ENCODE peak calls at places on chromosomes 2 and 18, in five cellular contexts. One of them, this sample, is unnamed.

GRCh38 chr2:174761837-174762236 is 2.4 kb downstream of the CHRNA1 start:
- DNase-seq in colonic mucosa: no peak
- DNase-seq in NB4: no peak
- DNase-seq in foreskin keratinocyte: no peak
- DNase-seq in WERI-Rb-1: peak
- DNase-seq in this sample: no peak

GRCh38 chr2:240191001-240191400 is 50.5 kb upstream of the OTOS start:
- DNase-seq in colonic mucosa: no peak
- DNase-seq in NB4: no peak
- DNase-seq in foreskin keratinocyte: no peak
- DNase-seq in WERI-Rb-1: no peak
- DNase-seq in this sample: no peak

GRCh38 chr18:48220146-48220499 is 189.1 kb downstream of the ZBTB7C start:
- DNase-seq in NB4: no peak
- DNase-seq in WERI-Rb-1: no peak
- DNase-seq in foreskin keratinocyte: no peak
- DNase-seq in colonic mucosa: no peak
- DNase-seq in this sample: no peak

GRCh38 chr18:5534845-5535244 is 9.0 kb downstream of the EPB41L3 start:
- DNase-seq in colonic mucosa: no peak
- DNase-seq in WERI-Rb-1: no peak
- DNase-seq in foreskin keratinocyte: no peak
- DNase-seq in NB4: no peak
- DNase-seq in this sample: no peak

GRCh38 chr2:86608832-86609231 is 14.8 kb downstream of the RNF103 start:
- DNase-seq in WERI-Rb-1: no peak
- DNase-seq in foreskin keratinocyte: no peak
- DNase-seq in NB4: no peak
- DNase-seq in colonic mucosa: no peak
- DNase-seq in this sample: no peak

GRCh38 chr18:31203086-31203793 is 40.6 kb upstream of the DSC1 start:
- DNase-seq in foreskin keratinocyte: no peak
- DNase-seq in NB4: peak
- DNase-seq in colonic mucosa: peak
- DNase-seq in WERI-Rb-1: no peak
- DNase-seq in this sample: no peak

GRCh38 chr2:176189666-176190641 is 1.5 kb downstream of the HOXD1 start:
- DNase-seq in WERI-Rb-1: no peak
- DNase-seq in colonic mucosa: no peak
- DNase-seq in NB4: peak
- DNase-seq in foreskin keratinocyte: no peak
- DNase-seq in this sample: no peak

GRCh38 chr2:45293182-45293581 is 283.9 kb upstream of the SIX2 start:
- DNase-seq in foreskin keratinocyte: no peak
- DNase-seq in NB4: no peak
- DNase-seq in WERI-Rb-1: no peak
- DNase-seq in colonic mucosa: no peak
- DNase-seq in this sample: no peak

GRCh38 chr2:229133155-229133772 is 137.8 kb downstream of the PID1 start:
- DNase-seq in colonic mucosa: peak
- DNase-seq in NB4: peak
- DNase-seq in WERI-Rb-1: peak
- DNase-seq in foreskin keratinocyte: peak
- DNase-seq in this sample: no peak

GRCh38 chr2:101063753-101064502 is 61.8 kb downstream of the RPL31 start:
- DNase-seq in NB4: no peak
- DNase-seq in WERI-Rb-1: no peak
- DNase-seq in foreskin keratinocyte: peak
- DNase-seq in colonic mucosa: no peak
- DNase-seq in this sample: no peak

GRCh38 chr2:143284087-143284675 is 155.0 kb downstream of the ARHGAP15 start:
- DNase-seq in WERI-Rb-1: peak
- DNase-seq in colonic mucosa: no peak
- DNase-seq in foreskin keratinocyte: peak
- DNase-seq in NB4: peak
- DNase-seq in this sample: peak

DNA sequence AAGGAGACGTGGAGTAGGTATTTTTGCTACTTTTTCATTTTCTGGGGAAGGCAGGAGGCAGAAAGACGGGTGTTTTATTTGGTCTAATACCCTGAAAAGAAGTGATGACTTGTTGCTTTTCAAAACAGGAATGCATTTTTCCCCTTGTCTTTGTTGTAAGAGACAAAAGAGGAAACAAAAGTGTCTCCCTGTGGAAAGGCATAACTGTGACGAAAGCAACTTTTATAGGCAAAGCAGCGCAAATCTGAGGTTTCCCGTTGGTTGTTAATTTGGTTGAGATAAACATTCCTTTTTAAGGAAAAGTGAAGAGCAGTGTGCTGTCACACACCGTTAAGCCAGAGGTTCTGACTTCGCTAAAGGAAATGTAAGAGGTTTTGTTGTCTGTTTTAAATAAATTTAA is 3.4 kb downstream of the FZD7 start:
- DNase-seq in NB4: no peak
- DNase-seq in foreskin keratinocyte: no peak
- DNase-seq in WERI-Rb-1: no peak
- DNase-seq in colonic mucosa: no peak
- DNase-seq in this sample: no peak
- TF ChIP-seq CTCF in NB4: no peak
- TF ChIP-seq CTCF in foreskin keratinocyte: no peak
- TF ChIP-seq CTCF in WERI-Rb-1: no peak
- TF ChIP-seq CTCF in colonic mucosa: no peak
- TF ChIP-seq CTCF in this sample: no peak

GRCh38 chr18:74163019-74163656 is 14.8 kb downstream of the TIMM21 start:
- DNase-seq in colonic mucosa: no peak
- DNase-seq in WERI-Rb-1: no peak
- DNase-seq in foreskin keratinocyte: peak
- DNase-seq in NB4: no peak
- DNase-seq in this sample: no peak
- TF ChIP-seq CTCF in colonic mucosa: no peak
- TF ChIP-seq CTCF in WERI-Rb-1: no peak
- TF ChIP-seq CTCF in foreskin keratinocyte: peak
- TF ChIP-seq CTCF in NB4: no peak
- TF ChIP-seq CTCF in this sample: peak

GRCh38 chr18:58150772-58151171 is 106.7 kb downstream of the NEDD4L start:
- DNase-seq in NB4: no peak
- DNase-seq in WERI-Rb-1: no peak
- DNase-seq in foreskin keratinocyte: no peak
- DNase-seq in colonic mucosa: no peak
- DNase-seq in this sample: no peak
- TF ChIP-seq CTCF in NB4: no peak
- TF ChIP-seq CTCF in WERI-Rb-1: no peak
- TF ChIP-seq CTCF in foreskin keratinocyte: no peak
- TF ChIP-seq CTCF in colonic mucosa: no peak
- TF ChIP-seq CTCF in this sample: no peak

DNA sequence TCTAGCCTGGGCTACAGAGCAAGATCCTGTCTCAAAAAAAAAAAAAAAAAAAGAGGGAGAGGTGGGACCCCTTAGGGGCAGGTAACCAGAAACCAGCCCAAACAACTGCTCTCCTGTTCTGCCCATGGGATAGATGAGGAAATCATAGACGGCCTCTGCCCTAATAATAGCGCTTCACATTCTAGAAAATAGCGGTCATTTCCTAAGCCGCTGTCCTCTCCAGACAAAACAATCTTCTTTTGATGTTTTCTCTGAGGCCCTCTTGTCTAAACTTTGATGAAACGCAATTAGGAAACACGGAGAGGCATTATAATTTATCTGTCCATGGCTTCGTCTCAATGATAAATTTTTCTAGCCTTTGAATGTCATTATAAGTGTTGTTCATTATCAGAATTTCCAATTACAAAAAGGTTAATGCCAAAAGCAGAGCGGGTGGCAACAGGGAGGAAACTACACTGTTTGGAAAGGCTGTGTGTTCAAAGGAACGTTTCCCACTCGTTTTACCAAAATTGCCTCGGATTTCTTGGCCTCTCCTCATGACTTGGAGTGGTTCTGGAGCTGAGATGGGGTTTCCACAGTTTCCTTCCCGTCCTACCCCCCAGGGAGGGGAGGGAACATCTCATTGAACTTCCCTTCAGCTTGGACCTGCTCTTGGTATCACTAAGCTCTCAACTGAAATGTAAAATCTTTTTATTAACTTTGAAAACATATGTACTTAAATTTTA is 151.6 kb upstream of the ZNF236 start:
- DNase-seq in foreskin keratinocyte: no peak
- DNase-seq in colonic mucosa: no peak
- DNase-seq in NB4: no peak
- DNase-seq in WERI-Rb-1: no peak
- DNase-seq in this sample: no peak
- TF ChIP-seq CTCF in foreskin keratinocyte: no peak
- TF ChIP-seq CTCF in colonic mucosa: no peak
- TF ChIP-seq CTCF in NB4: no peak
- TF ChIP-seq CTCF in WERI-Rb-1: no peak
- TF ChIP-seq CTCF in this sample: no peak

GRCh38 chr2:30230479-30230854 is 867 bp upstream of the LBH start:
- DNase-seq in foreskin keratinocyte: no peak
- DNase-seq in colonic mucosa: no peak
- DNase-seq in WERI-Rb-1: peak
- DNase-seq in NB4: no peak
- DNase-seq in this sample: peak
- TF ChIP-seq CTCF in foreskin keratinocyte: no peak
- TF ChIP-seq CTCF in colonic mucosa: no peak
- TF ChIP-seq CTCF in WERI-Rb-1: peak
- TF ChIP-seq CTCF in NB4: no peak
- TF ChIP-seq CTCF in this sample: no peak

GRCh38 chr2:223243233-223243632 is 191.2 kb downstream of the KCNE4 start:
- DNase-seq in colonic mucosa: no peak
- DNase-seq in WERI-Rb-1: no peak
- DNase-seq in NB4: no peak
- DNase-seq in foreskin keratinocyte: no peak
- DNase-seq in this sample: no peak

GRCh38 chr2:223251656-223252229 is 199.8 kb downstream of the KCNE4 start:
- DNase-seq in colonic mucosa: no peak
- DNase-seq in foreskin keratinocyte: no peak
- DNase-seq in NB4: no peak
- DNase-seq in WERI-Rb-1: no peak
- DNase-seq in this sample: no peak

GRCh38 chr2:223247136-223247535 is 195.1 kb downstream of the KCNE4 start:
- DNase-seq in colonic mucosa: no peak
- DNase-seq in NB4: peak
- DNase-seq in WERI-Rb-1: peak
- DNase-seq in foreskin keratinocyte: peak
- DNase-seq in this sample: peak
- TF ChIP-seq CTCF in colonic mucosa: no peak
- TF ChIP-seq CTCF in NB4: peak
- TF ChIP-seq CTCF in WERI-Rb-1: peak
- TF ChIP-seq CTCF in foreskin keratinocyte: peak
- TF ChIP-seq CTCF in this sample: peak

This sample was measured in glutamatergic neuron.